ENCODE peak calls at places on chromosomes 11 and 22, in nine cellular contexts. K, N, L, H, Y, S, Z, R and A are unnamed samples.

GRCh38 chr22:44080936-44081853 is 57.1 kb downstream of the PARVB start:
- DNase-seq in K (peak; percentile 67), N (peak; percentile 67), L (peak; percentile 50), H (peak; percentile 62), Y (peak; percentile 72), S (peak; percentile 37), Z (peak; percentile 53), R (peak; percentile 43), A (peak; percentile 80)

GRCh38 chr22:48418831-48419230 is 1408.8 kb downstream of the BRD1 start:
- DNase-seq in K (no peak), N (no peak), L (no peak), H (no peak), Y (no peak), S (no peak), Z (no peak), R (no peak), A (no peak)

GRCh38 chr11:29773656-29774264 is 243.1 kb downstream of the KCNA4 start:
- DNase-seq in K (no peak), N (no peak), L (no peak), H (no peak), Y (no peak), S (no peak), Z (peak; percentile 63), R (no peak), A (peak; percentile 24)

GRCh38 chr11:57619331-57619730 is 21.8 kb downstream of the SERPING1 start:
- DNase-seq in K (no peak), N (no peak), L (no peak), H (no peak), Y (no peak), S (no peak), Z (no peak), R (no peak), A (no peak)

GRCh38 chr22:30701872-30702271 is 7.2 kb downstream of the OSBP2 start:
- DNase-seq in K (peak; percentile 44), N (peak; percentile 34), L (no peak), H (peak; percentile 10), Y (peak; percentile 53), S (no peak), Z (peak; percentile 45), R (no peak), A (peak; percentile 22)

GRCh38 chr22:19957445-19957844 is 15.8 kb upstream of the TXNRD2 start:
- DNase-seq in K (no peak), N (no peak), L (no peak), H (no peak), Y (no peak), S (no peak), Z (no peak), R (no peak), A (no peak)

GRCh38 chr11:8328848-8329330 is 65.2 kb upstream of the LMO1 start:
- DNase-seq in K (peak; percentile 99), N (peak; percentile 96), L (peak; percentile 30), H (peak; percentile 82), Y (peak; percentile 96), S (peak; percentile 52), Z (peak; percentile 66), R (peak; percentile 73), A (peak; percentile 50)

GRCh38 chr11:59216654-59217640 is 4.2 kb upstream of the MPEG1 start:
- DNase-seq in K (no peak), N (no peak), L (no peak), H (peak; percentile 32), Y (peak; percentile 67), S (no peak), Z (no peak), R (peak; percentile 37), A (peak; percentile 29)

GRCh38 chr22:38733329-38734202 is 22.2 kb downstream of the SUN2 start:
- DNase-seq in K (no peak), N (no peak), L (peak; percentile 45), H (peak; percentile 52), Y (peak; percentile 52), S (no peak), Z (no peak), R (no peak), A (peak; percentile 33)

GRCh38 chr11:77197626-77198320 is 69.7 kb downstream of the MYO7A start:
- DNase-seq in K (no peak), N (no peak), L (no peak), H (no peak), Y (no peak), S (no peak), Z (no peak), R (no peak), A (no peak)

GRCh38 chr11:65743928-65744698 is 23.5 kb upstream of the RNASEH2C start:
- DNase-seq in K (no peak), N (peak; percentile 58), L (no peak), H (peak; percentile 28), Y (peak; percentile 50), S (no peak), Z (no peak), R (no peak), A (peak; percentile 20)

GRCh38 chr22:36147196-36147788 is 13.3 kb downstream of the APOL3 start:
- DNase-seq in K (no peak), N (no peak), L (no peak), H (no peak), Y (no peak), S (no peak), Z (no peak), R (no peak), A (no peak)